ENCODE peak calls at places on chromosomes 16 and 17, in nine cellular contexts. E is activated CD8-positive, alpha-beta T cell treated with anti-CD3 and anti-CD28 coated beads for 36 hours; G is stimulated activated naive CD4-positive, alpha-beta T cell; U is activated CD8-positive, alpha-beta memory T cell treated with anti-CD3 and anti-CD28 coated beads for 24 hours; V is ACHN; S is stimulated activated CD4-positive, alpha-beta T cell treated with anti-CD3 and anti-CD28 coated beads, Interleukin-1b, Interleukin-23, amount 100 ng/mL, for 1 hour; D is activated T-helper 1 cell treated with anti-CD3 and anti-CD28 coated beads, Interleukin-2, amount 50 U/mL, for 16 hours; K is neural progenitor cell; O is fibroblast of pulmonary artery. L is an unnamed sample.

GRCh38 chr17:68381076-68381900 is 76.0 kb downstream of the WIPI1 start:
- DNase-seq in E (peak), G (no peak), U (no peak), V (no peak), S (no peak), D (no peak), K (no peak), O (peak), L (no peak)

GRCh38 chr17:37055511-37055910 is 106.8 kb downstream of the AATF start:
- DNase-seq in E (no peak), G (no peak), U (no peak), V (no peak), S (no peak), D (no peak), K (no peak), O (no peak), L (no peak)

GRCh38 chr16:56967733-56968132 is 6.0 kb downstream of the CETP start:
- DNase-seq in E (no peak), G (no peak), U (no peak), V (no peak), S (no peak), D (no peak), K (no peak), O (peak), L (no peak)

GRCh38 chr16:21985524-21985923 is 15.4 kb downstream of the PDZD9 start:
- DNase-seq in E (no peak), G (no peak), U (no peak), V (no peak), S (no peak), D (no peak), K (no peak), O (no peak), L (no peak)

GRCh38 chr17:65228734-65229390 is 91.7 kb downstream of the RGS9 start:
- DNase-seq in E (peak), G (peak), U (peak), V (no peak), S (no peak), D (no peak), K (no peak), O (peak), L (no peak)

GRCh38 chr17:8807070-8807550 is 7.9 kb upstream of the MFSD6L start:
- DNase-seq in E (no peak), G (no peak), U (peak), V (no peak), S (no peak), D (no peak), K (no peak), O (no peak), L (no peak)

GRCh38 chr17:81991684-81992513 is 14.5 kb downstream of the ASPSCR1 start:
- DNase-seq in E (no peak), G (no peak), U (no peak), V (no peak), S (no peak), D (no peak), K (peak), O (peak), L (no peak)

GRCh38 chr17:31825961-31826691 is 32.9 kb downstream of the COPRS start:
- DNase-seq in E (peak), G (no peak), U (no peak), V (no peak), S (no peak), D (no peak), K (no peak), O (peak), L (no peak)

GRCh38 chr17:28811594-28812135 is 30.9 kb downstream of the FAM222B start:
- DNase-seq in E (no peak), G (peak), U (no peak), V (peak), S (no peak), D (no peak), K (peak), O (peak), L (no peak)

GRCh38 chr17:32551186-32551955 is 64.6 kb downstream of the CDK5R1 start:
- DNase-seq in E (peak), G (no peak), U (no peak), V (peak), S (no peak), D (no peak), K (no peak), O (peak), L (no peak)